ENCODE peak calls at places on chromosomes 16 and 17, in six cellular contexts. H is tibial artery, S is IMR-90, Z is lower lobe of right lung, Q is heart right ventricle, C is lung. F is an unnamed sample.

GRCh38 chr16:2770057-2770780 is 6.9 kb downstream of the ELOB start:
- DNase-seq in H (no peak), S (no peak), Z (peak; percentile 45), Q (no peak), C (no peak), F (no peak)

GRCh38 chr16:10876799-10877341 is at the start of gene CIITA:
- DNase-seq in H (peak; percentile 91), S (peak; percentile 86), Z (peak; percentile 88), Q (peak; percentile 65), C (peak; percentile 74), F (peak; percentile 76)

GRCh38 chr17:82815354-82815753 is 24.5 kb downstream of the ZNF750 start:
- DNase-seq in H (no peak), S (no peak), Z (peak; percentile 15), Q (no peak), C (no peak), F (no peak)

GRCh38 chr16:31400191-31400590 is 7.1 kb downstream of the ITGAD start:
- DNase-seq in H (no peak), S (no peak), Z (peak; percentile 41), Q (no peak), C (no peak), F (no peak)

GRCh38 chr17:41615454-41615853 is 2.9 kb upstream of the KRT16 start:
- DNase-seq in H (no peak), S (no peak), Z (no peak), Q (no peak), C (no peak), F (no peak)

GRCh38 chr17:21248495-21248894 is 4.7 kb downstream of the NATD1 start:
- DNase-seq in H (no peak), S (no peak), Z (no peak), Q (no peak), C (no peak), F (no peak)

GRCh38 chr16:1100084-1100800 is 4.2 kb upstream of the C1QTNF8 start:
- DNase-seq in H (no peak), S (no peak), Z (no peak), Q (no peak), C (no peak), F (no peak)

GRCh38 chr16:13378151-13378550 is 476.8 kb downstream of the SHISA9 start:
- DNase-seq in H (no peak), S (no peak), Z (no peak), Q (no peak), C (no peak), F (no peak)

GRCh38 chr17:62062313-62062712 is 2.8 kb downstream of the MED13 start:
- DNase-seq in H (no peak), S (peak; percentile 31), Z (no peak), Q (no peak), C (no peak), F (no peak)

GRCh38 chr17:50027639-50028206 is 28.2 kb upstream of the ITGA3 start:
- DNase-seq in H (peak; percentile 81), S (peak; percentile 96), Z (peak; percentile 76), Q (peak; percentile 65), C (peak; percentile 68), F (peak; percentile 77)

GRCh38 chr17:77317091-77317519 is 176.3 kb downstream of the SEC14L1 start:
- DNase-seq in H (no peak), S (no peak), Z (no peak), Q (no peak), C (no peak), F (no peak)

GRCh38 chr16:7246578-7246977 is 86.1 kb upstream of the RBFOX1 start:
- DNase-seq in H (no peak), S (no peak), Z (no peak), Q (no peak), C (no peak), F (no peak)

GRCh38 chr17:50549256-50549941 is 2.4 kb downstream of the SPATA20 start:
- DNase-seq in H (no peak), S (no peak), Z (no peak), Q (no peak), C (no peak), F (no peak)

GRCh38 chr16:3057181-3058166 is 8.0 kb upstream of the IL32 start:
- DNase-seq in H (no peak), S (no peak), Z (no peak), Q (no peak), C (no peak), F (no peak)

GRCh38 chr17:47953945-47954344 is 3.7 kb downstream of the PRR15L start:
- DNase-seq in H (no peak), S (no peak), Z (no peak), Q (no peak), C (no peak), F (no peak)

GRCh38 chr17:82234211-82235055 is 5.6 kb downstream of the SLC16A3 start:
- DNase-seq in H (no peak), S (no peak), Z (no peak), Q (peak; percentile 18), C (no peak), F (peak; percentile 67)

GRCh38 chr16:56190903-56191806 is at the start of gene GNAO1:
- DNase-seq in H (peak; percentile 52), S (peak; percentile 51), Z (peak; percentile 51), Q (peak; percentile 82), C (no peak), F (peak; percentile 74)

GRCh38 chr16:77660311-77660710 is 62.0 kb upstream of the NUDT7 start:
- DNase-seq in H (no peak), S (peak; percentile 52), Z (no peak), Q (no peak), C (no peak), F (no peak)

GRCh38 chr16:17196526-17196925 is 274.2 kb downstream of the XYLT1 start:
- DNase-seq in H (no peak), S (no peak), Z (no peak), Q (no peak), C (no peak), F (no peak)

GRCh38 chr17:14297161-14297851 is 3.6 kb upstream of the HS3ST3B1 start:
- DNase-seq in H (no peak), S (no peak), Z (peak; percentile 54), Q (peak; percentile 67), C (peak; percentile 32), F (peak; percentile 67)

GRCh38 chr17:77371117-77371887 is 230.5 kb downstream of the SEC14L1 start:
- DNase-seq in H (no peak), S (peak; percentile 50), Z (peak; percentile 47), Q (no peak), C (no peak), F (peak; percentile 57)

GRCh38 chr16:58249780-58250478 is 44.9 kb downstream of the PRSS54 start:
- DNase-seq in H (peak; percentile 40), S (peak; percentile 62), Z (peak; percentile 85), Q (peak; percentile 78), C (peak; percentile 71), F (peak; percentile 91)

DNA sequence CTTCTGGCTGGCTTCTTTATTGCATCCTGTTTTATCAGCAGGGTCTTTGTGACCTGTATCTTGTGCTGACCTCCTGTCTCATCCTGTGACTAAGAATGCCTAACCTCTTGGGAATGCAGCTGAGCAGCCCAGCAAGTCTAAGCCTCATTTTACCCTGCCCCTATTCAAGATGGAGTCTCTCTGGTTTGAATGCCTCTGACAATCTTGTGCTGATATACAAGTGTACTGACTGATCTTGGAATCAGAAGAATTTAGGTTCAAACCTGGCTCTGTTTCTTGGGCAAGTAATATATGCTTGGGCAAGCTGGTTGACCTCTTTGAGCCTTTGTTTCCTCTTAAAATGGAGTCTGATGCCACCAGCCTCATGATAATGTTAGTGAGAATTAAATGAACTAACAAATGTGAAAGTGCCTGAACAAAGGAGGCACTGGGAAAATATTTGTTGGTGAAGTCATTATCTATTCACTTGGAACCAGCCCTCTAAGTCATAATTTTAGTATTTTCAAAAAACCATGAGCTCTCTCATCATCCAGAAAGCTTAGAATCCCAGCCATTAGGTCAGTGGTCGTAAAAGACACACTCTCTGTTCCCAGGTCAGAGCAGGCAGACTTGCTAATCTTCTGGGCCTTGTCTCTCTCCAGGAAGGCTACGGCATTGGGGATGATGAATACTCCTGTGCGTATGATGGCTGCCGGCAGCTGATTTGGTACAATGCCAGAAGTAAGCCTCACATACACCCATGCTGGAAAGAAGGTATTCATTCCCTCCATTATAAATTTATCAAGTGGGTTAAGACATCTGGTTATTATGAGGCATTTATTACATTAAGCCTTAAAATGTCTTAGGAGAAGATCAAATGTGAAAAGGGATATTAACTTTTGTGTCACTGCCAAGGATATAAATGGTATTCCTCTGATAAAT is 18.1 kb upstream of the ARL2BP start:
- DNase-seq in H (no peak), S (no peak), Z (no peak), Q (no peak), C (no peak), F (no peak)
- H3K36me3 ChIP-seq in H (peaks cover 73% of the 10 kb centered on the region), S (peaks cover 31% of the 10 kb centered on the region), Z (peaks cover 100% of the 10 kb centered on the region), Q (peaks cover 100% of the 10 kb centered on the region), C (peaks cover 49% of the 10 kb centered on the region), F (peaks cover 6% of the 10 kb centered on the region)

DNA sequence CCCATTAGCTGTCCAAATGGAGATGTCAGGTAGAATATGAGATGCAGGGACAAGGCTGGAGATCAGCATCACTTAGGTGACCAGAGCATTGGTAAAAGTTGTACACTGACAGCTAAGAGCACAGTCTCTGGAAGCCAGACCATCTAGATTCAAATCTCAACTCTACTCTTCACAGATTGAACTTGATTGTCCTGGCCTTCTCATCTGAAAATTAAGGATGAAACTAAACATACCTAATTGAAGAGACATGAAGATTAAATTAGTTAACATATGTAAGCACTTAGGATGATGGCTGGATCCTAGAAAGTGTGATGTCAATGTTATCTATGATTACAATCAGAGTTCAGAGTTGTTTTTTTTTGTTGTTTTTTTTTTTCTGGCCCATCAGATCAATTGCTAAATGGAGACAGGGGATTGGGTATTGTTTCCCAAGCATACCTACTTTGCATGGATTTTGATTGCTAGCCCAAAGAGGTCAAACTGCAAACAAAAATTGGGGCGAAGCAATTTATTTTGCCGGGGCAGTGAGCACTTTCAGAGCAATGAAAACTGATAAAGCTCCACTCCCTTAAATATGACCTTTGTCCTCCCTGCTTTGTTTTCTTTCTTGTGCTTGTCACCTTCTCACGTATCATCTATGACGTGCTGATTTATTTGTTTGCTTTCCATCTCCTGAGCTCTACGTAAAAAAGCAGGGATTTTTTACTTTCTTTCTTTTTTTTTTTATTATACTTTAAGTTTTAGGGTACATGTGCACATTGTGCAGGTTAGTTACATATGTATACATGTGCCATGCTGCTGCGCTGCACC is 217.6 kb upstream of the CPHXL start:
- DNase-seq in H (no peak), S (no peak), Z (no peak), Q (no peak), C (no peak), F (no peak)
- H3K36me3 ChIP-seq in H (no peaks in the 10 kb centered on the region), S (no peaks in the 10 kb centered on the region), Z (no peaks in the 10 kb centered on the region), Q (no peaks in the 10 kb centered on the region), C (no peaks in the 10 kb centered on the region), F (no peaks in the 10 kb centered on the region)

GRCh38 chr16:50624449-50624782 is 56.7 kb downstream of the SNX20 start:
- DNase-seq in H (no peak), S (no peak), Z (no peak), Q (no peak), C (no peak), F (no peak)
- H3K36me3 ChIP-seq in H (peaks cover 23% of the 10 kb centered on the region), S (no peaks in the 10 kb centered on the region), Z (peaks cover 3% of the 10 kb centered on the region), Q (no peaks in the 10 kb centered on the region), C (no peaks in the 10 kb centered on the region), F (no peaks in the 10 kb centered on the region)

DNA sequence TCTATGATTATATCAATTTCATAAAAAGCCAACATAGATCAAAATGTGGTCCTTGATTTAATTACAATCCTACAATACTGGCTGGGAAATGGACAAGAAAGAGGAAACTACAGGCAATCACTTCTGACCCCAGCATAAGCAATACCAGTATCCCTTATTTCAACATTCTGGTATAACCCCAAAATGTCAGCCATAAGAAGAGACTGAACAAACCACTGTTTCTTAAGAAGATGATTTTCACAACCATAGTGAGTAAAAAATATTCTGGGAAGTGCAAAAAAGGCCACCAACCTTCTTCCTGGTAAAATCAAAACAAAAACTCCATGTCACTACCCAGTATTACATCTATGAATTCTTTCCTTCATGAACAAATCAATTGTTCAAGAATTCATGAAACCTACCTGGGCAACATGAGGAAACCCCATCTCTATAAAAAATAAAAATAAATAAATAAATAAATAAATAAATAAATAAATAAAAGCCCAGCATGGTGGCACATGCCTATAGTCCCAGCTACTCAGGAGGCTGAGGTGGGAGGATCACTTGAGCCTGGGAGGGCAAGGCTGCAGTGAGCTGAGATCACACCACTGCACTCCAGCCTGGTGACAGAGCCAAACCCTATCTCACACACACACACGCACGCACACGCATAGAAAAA is 7.5 kb downstream of the N4BP1 start:
- DNase-seq in H (no peak), S (no peak), Z (no peak), Q (no peak), C (no peak), F (no peak)
- H3K36me3 ChIP-seq in H (no peaks in the 10 kb centered on the region), S (no peaks in the 10 kb centered on the region), Z (no peaks in the 10 kb centered on the region), Q (no peaks in the 10 kb centered on the region), C (no peaks in the 10 kb centered on the region), F (no peaks in the 10 kb centered on the region)

F was measured in psoas muscle.